ENCODE peak calls at places on chromosome 15, in six cellular contexts. I, Q, O, B, S and E are unnamed samples.
A peak's percentile ranks its signal among the peaks of the same experiment; 100 is the strongest.

GRCh38 chr15:48974865-48975264 is 11.1 kb upstream of the SHC4 start:
- DNase-seq in B (no peak), S (no peak), Q (peak; percentile 71), O (no peak), I (no peak), E (no peak)

GRCh38 chr15:57356636-57357035 is 19.7 kb upstream of the CGNL1 start:
- DNase-seq in B (no peak), I (no peak), O (no peak), Q (peak; percentile 72), S (no peak), E (no peak)

GRCh38 chr15:49103002-49103401 is 52.4 kb downstream of the COPS2 start:
- DNase-seq in S (no peak), B (no peak), Q (no peak), O (no peak), I (no peak), E (no peak)

GRCh38 chr15:72338617-72339321 is 18.8 kb upstream of the CELF6 start:
- DNase-seq in B (no peak), S (no peak), Q (no peak), I (peak; percentile 77), O (no peak), E (no peak)

GRCh38 chr15:36278219-36278618 is 301.2 kb upstream of the CDIN1 start:
- DNase-seq in O (no peak), B (no peak), I (no peak), Q (peak; percentile 55), S (no peak), E (no peak)

GRCh38 chr15:89356634-89357298 is 22.1 kb upstream of the POLG start:
- DNase-seq in S (no peak), O (no peak), B (peak; percentile 30), I (no peak), Q (no peak), E (no peak)

GRCh38 chr15:37134699-37135131 is 34.4 kb upstream of the MEIS2 start:
- DNase-seq in Q (no peak), O (no peak), I (no peak), S (no peak), B (no peak), E (no peak)

GRCh38 chr15:91975241-91975978 is 121.9 kb downstream of the SLCO3A1 start:
- DNase-seq in I (no peak), O (no peak), B (no peak), Q (peak; percentile 66), S (no peak), E (no peak)

GRCh38 chr15:101288905-101289513 is 6.0 kb downstream of the SNRPA1 start:
- DNase-seq in O (no peak), S (no peak), Q (peak; percentile 43), B (no peak), I (no peak), E (no peak)

GRCh38 chr15:50686468-50687301 is at the start of gene TRPM7:
- DNase-seq in I (peak; percentile 93), Q (peak; percentile 92), B (peak; percentile 96), O (peak; percentile 74), S (peak; percentile 88), E (peak; percentile 96)
- TF ChIP-seq CTCF in I (no peak), Q (peak; percentile 16), B (no peak), O (no peak), S (peak; percentile 11), E (no peak)

GRCh38 chr15:90401499-90401898 is 13.5 kb downstream of the IQGAP1 start:
- DNase-seq in B (no peak), O (no peak), I (no peak), S (no peak), Q (no peak), E (no peak)

GRCh38 chr15:90400759-90401314 is 12.8 kb downstream of the IQGAP1 start:
- DNase-seq in I (peak; percentile 87), S (peak; percentile 69), B (no peak), Q (peak; percentile 79), O (peak; percentile 36), E (peak; percentile 73)

GRCh38 chr15:90400005-90400758 is 12.1 kb downstream of the IQGAP1 start:
- DNase-seq in Q (no peak), I (no peak), B (no peak), O (no peak), S (no peak), E (no peak)

GRCh38 chr15:90402806-90403205 is 14.8 kb downstream of the IQGAP1 start:
- DNase-seq in O (no peak), S (no peak), I (no peak), Q (no peak), B (no peak), E (no peak)

GRCh38 chr15:90402230-90402629 is 14.2 kb downstream of the IQGAP1 start:
- DNase-seq in I (peak; percentile 73), B (no peak), Q (no peak), S (peak; percentile 47), O (no peak), E (no peak)
- H3K4me3 ChIP-seq in I (no peak overlapping the region), B (no peak overlapping the region), Q (peak overlapping the region; percentile 73), S (no peak overlapping the region), O (no peak overlapping the region), E (no peak overlapping the region)

DNA sequence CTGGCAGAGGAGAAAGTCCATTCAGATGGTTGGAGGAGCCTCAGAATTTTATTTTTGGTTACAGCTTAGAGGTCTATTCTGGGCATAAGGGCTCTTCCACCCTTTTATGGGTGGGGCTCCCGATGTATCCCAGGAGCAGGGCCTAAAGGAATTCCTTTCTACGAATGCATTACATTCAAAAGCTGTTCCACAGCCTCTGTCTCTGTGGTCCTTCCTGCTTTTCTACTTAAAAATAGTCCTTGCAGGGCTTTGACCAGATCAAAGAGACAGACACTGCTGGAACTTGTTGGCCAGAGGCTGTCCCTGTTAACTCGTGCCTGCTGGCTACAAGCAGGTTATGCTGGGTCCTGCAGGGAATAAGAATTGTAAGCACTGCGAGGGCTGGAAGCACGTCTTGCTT is 14.4 kb upstream of the NOX5 start:
- DNase-seq in S (no peak), I (no peak), O (no peak), B (no peak), Q (no peak), E (no peak)
- H3K27ac ChIP-seq in S (no peak overlapping the region), I (no peak overlapping the region), O (no peak overlapping the region), B (no peak overlapping the region), Q (no peak overlapping the region), E (no peak overlapping the region)

GRCh38 chr15:73936588-73937312 is 10.5 kb downstream of the LOXL1 start:
- DNase-seq in I (no peak), S (no peak), O (no peak), Q (no peak), B (peak; percentile 59), E (no peak)
- TF ChIP-seq CTCF in I (no peak), S (no peak), O (no peak), Q (no peak), B (no peak), E (no peak)

GRCh38 chr15:56247266-56247665 is 3.6 kb upstream of the RFX7 start:
- DNase-seq in I (no peak), O (no peak), Q (no peak), S (no peak), B (no peak), E (no peak)

GRCh38 chr15:56244237-56244810 is 645 bp upstream of the RFX7 start:
- DNase-seq in I (peak; percentile 69), Q (peak; percentile 92), B (peak; percentile 60), O (no peak), S (peak; percentile 45), E (peak; percentile 68)

GRCh38 chr15:56244811-56245576 is 1.3 kb upstream of the RFX7 start:
- DNase-seq in Q (peak; percentile 64), B (peak; percentile 73), S (no peak), I (no peak), O (no peak), E (peak; percentile 66)

GRCh38 chr15:56248276-56248675 is 4.6 kb upstream of the RFX7 start:
- DNase-seq in I (no peak), O (no peak), S (no peak), B (no peak), Q (no peak), E (no peak)

DNA sequence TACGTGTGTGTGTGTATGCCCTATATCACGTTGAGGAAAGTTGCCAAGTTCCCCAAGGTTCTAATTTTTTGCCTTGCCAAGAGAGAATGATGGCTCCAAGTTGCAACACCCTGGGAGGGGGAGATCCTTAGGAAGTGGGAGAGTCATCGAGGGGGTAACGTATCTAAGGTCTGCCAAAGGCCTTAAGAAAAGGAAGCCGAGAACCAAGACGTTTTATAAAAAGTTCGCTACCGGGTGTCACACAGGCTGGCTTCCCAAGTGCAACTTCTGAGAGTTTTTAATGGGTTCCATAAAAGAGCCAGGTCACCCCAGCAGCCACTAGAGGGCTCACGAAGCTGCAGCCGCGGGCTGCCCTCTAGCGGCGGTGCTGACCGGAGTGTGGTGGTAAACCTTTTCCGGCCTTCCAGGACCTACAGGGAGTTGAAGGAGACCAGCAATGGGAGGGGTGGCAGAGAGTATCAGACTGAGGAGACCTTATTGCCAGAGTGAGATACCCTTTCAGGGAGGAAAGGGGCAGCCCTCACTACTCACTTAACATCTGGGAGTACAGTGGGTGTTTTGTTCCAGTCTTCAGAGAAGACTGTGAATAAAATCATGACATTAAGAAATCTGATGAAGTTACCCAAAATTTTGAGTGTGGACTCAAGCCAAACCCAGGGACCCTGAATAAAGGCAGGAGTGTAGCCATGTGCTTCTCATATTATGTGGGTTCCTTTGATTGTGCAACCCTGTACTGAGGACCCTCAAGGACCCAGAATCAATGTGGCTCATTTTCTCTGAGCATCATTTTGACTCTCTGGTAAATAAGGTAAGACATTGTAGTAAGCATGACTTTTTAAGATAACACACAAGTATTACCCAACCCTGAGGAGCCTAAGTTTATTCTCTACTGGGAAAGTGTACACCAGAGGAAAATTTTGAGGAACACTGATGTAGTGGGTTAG is 2.5 kb upstream of the RFX7 start:
- DNase-seq in I (peak; percentile 90), B (peak; percentile 93), Q (peak; percentile 97), S (peak; percentile 75), O (peak; percentile 72), E (peak; percentile 94)
- H3K4me3 ChIP-seq in I (peak overlapping the region; percentile 32), B (peak overlapping the region; percentile 75), Q (peak overlapping the region; percentile 59), S (no peak overlapping the region), O (peak overlapping the region; percentile 66), E (peak overlapping the region; percentile 32)